ENCODE peak calls at places on chromosomes 1 and 21, in ten cellular contexts. V is activated naive CD4-positive, alpha-beta T cell treated with Interleukin-2 at 50 U/mL for 16 hours; H is naive thymus-derived CD4-positive, alpha-beta T cell; A is amniotic epithelial cell; T is epithelial cell of esophagus; F is AG08396; D is cerebellum; P is HTR-8/SVneo; G is GM19239; I is right lobe of liver. X is an unnamed sample.

GRCh38 chr21:41926068-41926806 is 27.6 kb downstream of the C2CD2 start:
- DNase-seq in V (peak), H (peak), A (peak), T (peak), F (peak), D (no peak), P (peak), G (peak), I (no peak), X (peak)

GRCh38 chr1:221712776-221713431 is 29.0 kb downstream of the DUSP10 start:
- DNase-seq in V (peak), H (peak), A (no peak), T (no peak), F (no peak), D (no peak), P (no peak), G (peak), I (no peak), X (no peak)

GRCh38 chr1:235295902-235296350 is 32.1 kb downstream of the ARID4B start:
- DNase-seq in V (no peak), H (no peak), A (peak), T (peak), F (peak), D (no peak), P (no peak), G (no peak), I (no peak), X (peak)

GRCh38 chr1:210244746-210245367 is 12.3 kb downstream of the SERTAD4 start:
- DNase-seq in V (no peak), H (no peak), A (peak), T (no peak), F (no peak), D (no peak), P (no peak), G (no peak), I (no peak), X (peak)

GRCh38 chr1:110288111-110288510 is 51.1 kb upstream of the RBM15 start:
- DNase-seq in V (no peak), H (no peak), A (no peak), T (no peak), F (no peak), D (no peak), P (no peak), G (no peak), I (no peak), X (no peak)

GRCh38 chr1:93988634-93989350 is 79.6 kb upstream of the GCLM start:
- DNase-seq in V (no peak), H (no peak), A (peak), T (peak), F (peak), D (no peak), P (no peak), G (no peak), I (no peak), X (peak)

GRCh38 chr1:185528084-185528656 is 206.0 kb upstream of the HMCN1 start:
- DNase-seq in V (no peak), H (no peak), A (no peak), T (peak), F (no peak), D (no peak), P (no peak), G (no peak), I (no peak), X (no peak)

GRCh38 chr1:154998201-154998780 is 4.3 kb upstream of the ZBTB7B start:
- DNase-seq in V (no peak), H (no peak), A (no peak), T (no peak), F (no peak), D (no peak), P (no peak), G (no peak), I (no peak), X (no peak)

X was measured in fibroblast of pulmonary artery.